ENCODE peak calls at places on chromosomes 12 and 14, in ten cellular contexts. M is iPS-NIHi11; T is NCI-H446; U is fibroblast of mammary gland; P is mammary epithelial cell; S is stimulated activated CD4-positive, alpha-beta T cell treated with anti-CD3 and anti-CD28 coated beads, Interleukin-4, amount 100 ng/mL, for 48 hours; D is activated CD4-positive, alpha-beta T cell treated with anti-CD3 and anti-CD28 coated beads, Interleukin-2, amount 10 ng/mL, durations not matched to agents 24 days and 14 days; N is ovary; X is ELF-1; E is H7. F is an unnamed sample.
A peak's percentile ranks its signal among the peaks of the same experiment; 100 is the strongest.

GRCh38 chr12:54988402-54989054 is 4.0 kb upstream of the TESPA1 start:
- DNase-seq in S (no peak), D (no peak), E (no peak), U (peak; percentile 56), P (no peak), T (peak; percentile 79), N (peak; percentile 64), M (no peak), X (no peak), F (no peak)

GRCh38 chr14:70188292-70188607 is 501 bp downstream of the SLC8A3 start:
- DNase-seq in S (no peak), N (no peak), T (no peak), P (no peak), M (peak; percentile 63), U (no peak), X (no peak), E (no peak), D (peak; percentile 60), F (no peak)

GRCh38 chr12:70270108-70270507 is 26.9 kb downstream of the CNOT2 start:
- DNase-seq in U (no peak), E (no peak), T (no peak), X (no peak), N (no peak), S (no peak), D (no peak), P (no peak), M (no peak), F (no peak)

GRCh38 chr14:51552275-51552674 is 99.4 kb upstream of the FRMD6 start:
- DNase-seq in D (no peak), E (peak; percentile 46), S (no peak), U (no peak), M (peak; percentile 26), P (no peak), X (no peak), N (no peak), T (no peak), F (no peak)

GRCh38 chr12:122825773-122826724 is 9.2 kb upstream of the HIP1R start:
- DNase-seq in E (peak; percentile 71), P (no peak), S (no peak), M (no peak), D (no peak), N (no peak), U (no peak), X (peak; percentile 20), T (no peak), F (no peak)

GRCh38 chr14:69152181-69152943 is 557 bp downstream of the DCAF5 start:
- DNase-seq in E (peak; percentile 77), U (peak; percentile 40), S (no peak), P (peak; percentile 31), D (no peak), N (peak; percentile 15), X (peak; percentile 26), T (no peak), M (peak; percentile 61), F (no peak)

GRCh38 chr14:104800600-104801283 is at the start of gene ZBTB42:
- DNase-seq in P (peak; percentile 66), N (peak; percentile 64), M (peak; percentile 82), U (no peak), X (peak; percentile 62), S (no peak), D (peak; percentile 94), E (peak; percentile 94), T (no peak), F (no peak)

GRCh38 chr12:674272-674781 is 11.1 kb upstream of the NINJ2 start:
- DNase-seq in U (peak; percentile 24), T (no peak), D (peak; percentile 92), S (peak; percentile 57), E (no peak), N (no peak), M (no peak), X (no peak), P (no peak), F (no peak)

GRCh38 chr14:32230181-32230580 is 27.1 kb upstream of the RNU6-8 start:
- DNase-seq in X (no peak), P (peak; percentile 79), S (no peak), U (peak; percentile 68), T (no peak), N (no peak), E (no peak), D (no peak), M (no peak), F (no peak)

GRCh38 chr14:69190191-69190590 is 1.1 kb upstream of the EXD2 start:
- DNase-seq in N (no peak), P (no peak), M (no peak), E (no peak), D (no peak), T (no peak), X (no peak), S (no peak), U (no peak), F (no peak)

GRCh38 chr12:50960130-50960529 is 7.8 kb downstream of the HIGD1C start:
- DNase-seq in N (no peak), T (no peak), S (no peak), D (no peak), E (no peak), M (no peak), P (no peak), X (no peak), U (no peak), F (no peak)

GRCh38 chr12:88600272-88600671 is 20.0 kb upstream of the KITLG start:
- DNase-seq in M (no peak), E (no peak), N (no peak), S (no peak), T (no peak), P (peak; percentile 82), D (no peak), X (no peak), U (peak; percentile 93), F (no peak)

GRCh38 chr12:83827860-83828259 is 1084.7 kb downstream of the SLC6A15 start:
- DNase-seq in U (peak; percentile 27), E (no peak), D (no peak), P (no peak), T (no peak), N (no peak), X (peak; percentile 65), M (peak; percentile 6), S (no peak), F (no peak)

GRCh38 chr12:2284321-2284813 is 231.6 kb downstream of the CACNA1C start:
- DNase-seq in U (peak; percentile 89), P (no peak), N (no peak), E (no peak), T (peak; percentile 52), D (no peak), M (no peak), X (no peak), S (no peak), F (peak; percentile 24)

F was measured in SIG-M5.